ENCODE peak calls at places on chromosomes 2 and 18, in seven cellular contexts. One of them, this sample, is unnamed.

GRCh38 chr18:80194874-80195570 is 52.3 kb downstream of the PARD6G start:
- DNase-seq in H1: peak; percentile 36
- DNase-seq in adrenal gland: no peak
- DNase-seq in GM23338: no peak
- DNase-seq in left lung: no peak
- DNase-seq in tibial nerve: no peak
- DNase-seq in psoas muscle: no peak
- DNase-seq in this sample: no peak

GRCh38 chr2:66872056-66872821 is 437.3 kb downstream of the MEIS1 start:
- DNase-seq in H1: no peak
- DNase-seq in adrenal gland: no peak
- DNase-seq in GM23338: no peak
- DNase-seq in left lung: no peak
- DNase-seq in tibial nerve: no peak
- DNase-seq in psoas muscle: no peak
- DNase-seq in this sample: no peak

GRCh38 chr2:232571026-232571474 is 20.6 kb downstream of the EIF4E2 start:
- DNase-seq in H1: no peak
- DNase-seq in adrenal gland: no peak
- DNase-seq in GM23338: no peak
- DNase-seq in left lung: no peak
- DNase-seq in tibial nerve: no peak
- DNase-seq in psoas muscle: no peak
- DNase-seq in this sample: no peak

GRCh38 chr2:27566628-27567027 is 16.2 kb upstream of the ZNF512 start:
- DNase-seq in H1: no peak
- DNase-seq in adrenal gland: no peak
- DNase-seq in GM23338: no peak
- DNase-seq in left lung: no peak
- DNase-seq in tibial nerve: no peak
- DNase-seq in psoas muscle: no peak
- DNase-seq in this sample: no peak

GRCh38 chr2:138897274-138897673 is 117.1 kb upstream of the NXPH2 start:
- DNase-seq in H1: no peak
- DNase-seq in adrenal gland: no peak
- DNase-seq in GM23338: no peak
- DNase-seq in left lung: no peak
- DNase-seq in tibial nerve: no peak
- DNase-seq in psoas muscle: no peak
- DNase-seq in this sample: no peak

GRCh38 chr2:24019729-24020128 is 9.8 kb downstream of the MFSD2B start:
- DNase-seq in H1: no peak
- DNase-seq in adrenal gland: no peak
- DNase-seq in GM23338: no peak
- DNase-seq in left lung: no peak
- DNase-seq in tibial nerve: no peak
- DNase-seq in psoas muscle: no peak
- DNase-seq in this sample: no peak

GRCh38 chr18:45602926-45603325 is 12.3 kb upstream of the SLC14A2 start:
- DNase-seq in H1: no peak
- DNase-seq in adrenal gland: no peak
- DNase-seq in GM23338: no peak
- DNase-seq in left lung: no peak
- DNase-seq in tibial nerve: no peak
- DNase-seq in psoas muscle: no peak
- DNase-seq in this sample: no peak

GRCh38 chr2:230441188-230441897 is 25.3 kb downstream of the SP100 start:
- DNase-seq in H1: no peak
- DNase-seq in adrenal gland: no peak
- DNase-seq in GM23338: no peak
- DNase-seq in left lung: no peak
- DNase-seq in tibial nerve: no peak
- DNase-seq in psoas muscle: no peak
- DNase-seq in this sample: no peak

GRCh38 chr2:163011035-163011434 is 172.5 kb upstream of the KCNH7 start:
- DNase-seq in H1: no peak
- DNase-seq in adrenal gland: no peak
- DNase-seq in GM23338: no peak
- DNase-seq in left lung: no peak
- DNase-seq in tibial nerve: no peak
- DNase-seq in psoas muscle: no peak
- DNase-seq in this sample: no peak

GRCh38 chr2:119283873-119284331 is 60.3 kb downstream of the STEAP3 start:
- DNase-seq in H1: no peak
- DNase-seq in adrenal gland: peak; percentile 58
- DNase-seq in GM23338: no peak
- DNase-seq in left lung: peak; percentile 85
- DNase-seq in tibial nerve: no peak
- DNase-seq in psoas muscle: peak; percentile 84
- DNase-seq in this sample: peak; percentile 79

GRCh38 chr2:187575081-187576067 is 21.1 kb upstream of the TFPI start:
- DNase-seq in H1: no peak
- DNase-seq in adrenal gland: no peak
- DNase-seq in GM23338: no peak
- DNase-seq in left lung: no peak
- DNase-seq in tibial nerve: no peak
- DNase-seq in psoas muscle: no peak
- DNase-seq in this sample: no peak

GRCh38 chr2:184314829-184315228 is 283.5 kb upstream of the ZNF804A start:
- DNase-seq in H1: no peak
- DNase-seq in adrenal gland: no peak
- DNase-seq in GM23338: no peak
- DNase-seq in left lung: no peak
- DNase-seq in tibial nerve: no peak
- DNase-seq in psoas muscle: no peak
- DNase-seq in this sample: no peak

GRCh38 chr2:129771606-129772598 is 207.6 kb upstream of the RAB6C start:
- DNase-seq in H1: no peak
- DNase-seq in adrenal gland: no peak
- DNase-seq in GM23338: no peak
- DNase-seq in left lung: no peak
- DNase-seq in tibial nerve: no peak
- DNase-seq in psoas muscle: no peak
- DNase-seq in this sample: no peak

GRCh38 chr2:168217920-168218319 is 29.5 kb downstream of the STK39 start:
- DNase-seq in H1: no peak
- DNase-seq in adrenal gland: no peak
- DNase-seq in GM23338: no peak
- DNase-seq in left lung: no peak
- DNase-seq in tibial nerve: no peak
- DNase-seq in psoas muscle: no peak
- DNase-seq in this sample: no peak

GRCh38 chr2:168215813-168216212 is 31.6 kb downstream of the STK39 start:
- DNase-seq in H1: no peak
- DNase-seq in adrenal gland: no peak
- DNase-seq in GM23338: no peak
- DNase-seq in left lung: no peak
- DNase-seq in tibial nerve: no peak
- DNase-seq in psoas muscle: no peak
- DNase-seq in this sample: no peak

GRCh38 chr2:168212167-168212566 is 35.2 kb downstream of the STK39 start:
- DNase-seq in H1: no peak
- DNase-seq in adrenal gland: no peak
- DNase-seq in GM23338: peak; percentile 24
- DNase-seq in left lung: no peak
- DNase-seq in tibial nerve: no peak
- DNase-seq in psoas muscle: no peak
- DNase-seq in this sample: no peak

GRCh38 chr2:168212866-168213265 is 34.5 kb downstream of the STK39 start:
- DNase-seq in H1: no peak
- DNase-seq in adrenal gland: no peak
- DNase-seq in GM23338: no peak
- DNase-seq in left lung: no peak
- DNase-seq in tibial nerve: no peak
- DNase-seq in psoas muscle: no peak
- DNase-seq in this sample: no peak

DNA sequence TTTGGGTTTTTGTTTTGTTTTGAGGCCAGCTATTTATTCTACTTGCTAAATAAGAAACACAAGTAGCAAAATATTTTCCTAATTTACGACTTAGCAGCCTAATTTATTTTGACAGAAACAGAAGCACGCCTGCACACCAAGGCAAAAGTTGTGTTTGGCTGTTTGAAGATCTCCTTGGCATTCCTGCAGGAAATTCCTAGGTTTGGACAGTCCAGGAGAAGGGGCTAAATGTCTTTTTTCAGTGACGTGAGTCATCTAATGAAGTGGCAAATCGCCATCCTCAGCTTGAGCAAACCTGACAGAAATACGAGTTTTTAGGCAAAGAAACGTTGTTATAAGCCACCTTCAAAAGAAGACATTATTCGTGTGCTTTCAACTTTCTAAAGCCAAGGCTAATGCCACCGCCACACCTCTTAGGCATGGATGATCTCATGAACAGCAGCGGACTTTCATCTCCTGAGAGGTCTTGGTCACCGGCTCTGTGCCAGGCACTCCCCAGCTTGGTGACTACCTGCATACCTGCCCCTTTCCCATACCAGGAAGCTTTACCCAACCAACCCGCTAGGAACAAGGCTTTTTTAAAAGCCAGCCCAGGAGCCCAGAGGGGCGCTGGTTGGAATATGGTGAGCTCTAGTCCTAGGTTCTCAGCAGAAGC is 30.9 kb downstream of the STK39 start:
- DNase-seq in H1: no peak
- DNase-seq in adrenal gland: no peak
- DNase-seq in GM23338: no peak
- DNase-seq in left lung: no peak
- DNase-seq in tibial nerve: no peak
- DNase-seq in psoas muscle: no peak
- DNase-seq in this sample: no peak
- H3K27ac ChIP-seq in H1: no peak overlapping the region
- H3K27ac ChIP-seq in adrenal gland: no peak overlapping the region
- H3K27ac ChIP-seq in GM23338: no peak overlapping the region
- H3K27ac ChIP-seq in left lung: no peak overlapping the region
- H3K27ac ChIP-seq in tibial nerve: no peak overlapping the region
- H3K27ac ChIP-seq in psoas muscle: no peak overlapping the region
- H3K27ac ChIP-seq in this sample: no peak overlapping the region

GRCh38 chr18:63182861-63183260 is 136.7 kb downstream of the BCL2 start:
- DNase-seq in H1: no peak
- DNase-seq in adrenal gland: no peak
- DNase-seq in GM23338: no peak
- DNase-seq in left lung: no peak
- DNase-seq in tibial nerve: no peak
- DNase-seq in psoas muscle: no peak
- DNase-seq in this sample: no peak
- H3K27ac ChIP-seq in H1: no peak overlapping the region
- H3K27ac ChIP-seq in adrenal gland: no peak overlapping the region
- H3K27ac ChIP-seq in GM23338: no peak overlapping the region
- H3K27ac ChIP-seq in left lung: no peak overlapping the region
- H3K27ac ChIP-seq in tibial nerve: no peak overlapping the region
- H3K27ac ChIP-seq in psoas muscle: peak overlapping the region; percentile 38
- H3K27ac ChIP-seq in this sample: no peak overlapping the region

GRCh38 chr2:195902857-195903256 is 165.8 kb downstream of the DNAH7 start:
- DNase-seq in H1: no peak
- DNase-seq in adrenal gland: no peak
- DNase-seq in GM23338: no peak
- DNase-seq in left lung: no peak
- DNase-seq in tibial nerve: no peak
- DNase-seq in psoas muscle: no peak
- DNase-seq in this sample: no peak

GRCh38 chr2:195899226-195899625 is 169.4 kb downstream of the DNAH7 start:
- DNase-seq in H1: no peak
- DNase-seq in adrenal gland: no peak
- DNase-seq in GM23338: no peak
- DNase-seq in left lung: no peak
- DNase-seq in tibial nerve: no peak
- DNase-seq in psoas muscle: no peak
- DNase-seq in this sample: no peak

DNA sequence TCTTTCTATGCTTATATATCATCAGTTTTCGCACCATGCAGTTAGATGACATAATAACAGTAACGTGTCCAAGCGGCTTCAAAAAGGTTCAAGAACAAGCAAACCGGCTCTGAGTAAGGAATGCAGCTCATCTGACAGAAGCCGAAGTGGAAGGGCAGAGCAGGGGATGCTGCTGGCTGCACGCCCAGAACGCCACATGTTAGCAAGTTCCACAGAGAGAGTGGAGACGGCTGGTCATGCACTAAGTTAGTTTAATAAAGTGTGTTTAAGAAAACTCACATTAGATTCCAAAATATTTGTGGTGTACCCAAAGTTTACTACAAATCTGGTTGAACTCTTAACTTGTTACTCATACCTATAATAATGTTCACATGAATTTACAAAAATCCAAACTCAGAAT is 170.1 kb downstream of the DNAH7 start:
- DNase-seq in H1: no peak
- DNase-seq in adrenal gland: peak; percentile 88
- DNase-seq in GM23338: no peak
- DNase-seq in left lung: peak; percentile 88
- DNase-seq in tibial nerve: peak; percentile 40
- DNase-seq in psoas muscle: peak; percentile 43
- DNase-seq in this sample: peak; percentile 1
- H3K27ac ChIP-seq in H1: no peak overlapping the region
- H3K27ac ChIP-seq in adrenal gland: no peak overlapping the region
- H3K27ac ChIP-seq in GM23338: no peak overlapping the region
- H3K27ac ChIP-seq in left lung: no peak overlapping the region
- H3K27ac ChIP-seq in tibial nerve: no peak overlapping the region
- H3K27ac ChIP-seq in psoas muscle: no peak overlapping the region
- H3K27ac ChIP-seq in this sample: no peak overlapping the region

DNA sequence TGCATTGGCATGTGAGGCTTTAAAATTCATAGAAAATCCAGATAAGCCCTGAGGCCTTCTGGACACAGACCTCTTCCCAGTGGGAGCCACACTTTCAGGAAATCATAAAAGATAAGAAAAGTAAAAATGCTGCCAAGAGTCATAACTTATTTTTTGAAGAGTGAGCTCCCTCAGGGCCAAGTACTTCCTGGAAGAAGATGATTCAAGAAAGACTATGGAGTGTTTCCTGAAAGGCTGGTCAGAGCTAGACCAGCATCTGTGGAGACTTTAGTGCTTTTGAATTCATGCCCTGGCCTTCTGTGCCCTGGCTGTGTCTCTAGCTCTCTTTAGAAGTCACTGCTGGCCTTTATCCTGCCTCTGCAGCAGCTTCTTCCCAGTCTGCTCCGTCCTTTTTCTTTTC is 6.4 kb upstream of the XDH start:
- DNase-seq in H1: no peak
- DNase-seq in adrenal gland: no peak
- DNase-seq in GM23338: no peak
- DNase-seq in left lung: no peak
- DNase-seq in tibial nerve: no peak
- DNase-seq in psoas muscle: no peak
- DNase-seq in this sample: no peak
- H3K27ac ChIP-seq in H1: no peak overlapping the region
- H3K27ac ChIP-seq in adrenal gland: no peak overlapping the region
- H3K27ac ChIP-seq in GM23338: no peak overlapping the region
- H3K27ac ChIP-seq in left lung: no peak overlapping the region
- H3K27ac ChIP-seq in tibial nerve: no peak overlapping the region
- H3K27ac ChIP-seq in psoas muscle: no peak overlapping the region
- H3K27ac ChIP-seq in this sample: no peak overlapping the region